ENCODE peak calls at places on chromosomes 13 and 19, in eight cellular contexts. F, I, N, B, Q, T, R and O are unnamed samples.

GRCh38 chr13:104487006-104487405 is 1420.8 kb upstream of the SLC10A2 start:
- DNase-seq in F (no peak), I (no peak), N (no peak), B (no peak), Q (no peak), T (no peak), R (no peak), O (no peak)

GRCh38 chr19:4064073-4064550 is 2.6 kb downstream of the ZBTB7A start:
- DNase-seq in F (no peak), I (no peak), N (peak; percentile 37), B (no peak), Q (no peak), T (no peak), R (no peak), O (no peak)

GRCh38 chr13:45623516-45624090 is 8.1 kb upstream of the ERICH6B start:
- DNase-seq in F (no peak), I (no peak), N (no peak), B (no peak), Q (no peak), T (no peak), R (peak; percentile 28), O (no peak)

GRCh38 chr13:50191004-50191403 is 175.8 kb downstream of the KCNRG start:
- DNase-seq in F (no peak), I (no peak), N (no peak), B (no peak), Q (no peak), T (no peak), R (no peak), O (no peak)

GRCh38 chr13:41751277-41751676 is 209.6 kb downstream of the VWA8 start:
- DNase-seq in F (no peak), I (no peak), N (no peak), B (peak; percentile 31), Q (no peak), T (no peak), R (peak; percentile 89), O (no peak)

GRCh38 chr13:76692326-76692725 is 193.9 kb downstream of the KCTD12 start:
- DNase-seq in F (no peak), I (no peak), N (no peak), B (no peak), Q (no peak), T (no peak), R (no peak), O (no peak)

GRCh38 chr19:34306213-34306661 is 51.9 kb downstream of the GARRE1 start:
- DNase-seq in F (no peak), I (no peak), N (no peak), B (no peak), Q (no peak), T (no peak), R (no peak), O (no peak)

GRCh38 chr13:74825170-74825948 is 656.6 kb downstream of the TBC1D4 start:
- DNase-seq in F (no peak), I (no peak), N (no peak), B (peak; percentile 60), Q (no peak), T (no peak), R (peak; percentile 72), O (no peak)

GRCh38 chr19:35045667-35046300 is 4.3 kb downstream of the HPN start:
- DNase-seq in F (no peak), I (peak; percentile 30), N (no peak), B (no peak), Q (no peak), T (no peak), R (no peak), O (no peak)

GRCh38 chr13:91817250-91817649 is 418.8 kb downstream of the GPC5 start:
- DNase-seq in F (no peak), I (no peak), N (no peak), B (no peak), Q (no peak), T (no peak), R (peak; percentile 28), O (no peak)

GRCh38 chr19:38843175-38843758 is 6.5 kb downstream of the HNRNPL start:
- DNase-seq in F (no peak), I (no peak), N (no peak), B (no peak), Q (no peak), T (no peak), R (no peak), O (no peak)

GRCh38 chr19:38841180-38841766 is 8.5 kb downstream of the HNRNPL start:
- DNase-seq in F (no peak), I (no peak), N (no peak), B (no peak), Q (no peak), T (no peak), R (no peak), O (no peak)

GRCh38 chr19:38841787-38842438 is 7.9 kb downstream of the HNRNPL start:
- DNase-seq in F (no peak), I (no peak), N (no peak), B (no peak), Q (no peak), T (no peak), R (no peak), O (no peak)

GRCh38 chr19:38844093-38844686 is 5.6 kb downstream of the HNRNPL start:
- DNase-seq in F (no peak), I (no peak), N (no peak), B (no peak), Q (no peak), T (no peak), R (no peak), O (no peak)

GRCh38 chr19:38842439-38843174 is 7.2 kb downstream of the HNRNPL start:
- DNase-seq in F (no peak), I (peak; percentile 80), N (no peak), B (no peak), Q (no peak), T (no peak), R (no peak), O (no peak)
- TF ChIP-seq CTCF in F (no peak), I (no peak), N (no peak), B (no peak), Q (no peak), T (no peak), R (no peak), O (no peak)

GRCh38 chr19:29084266-29084665 is 128.7 kb downstream of the UQCRFS1 start:
- DNase-seq in F (no peak), I (no peak), N (peak; percentile 40), B (peak; percentile 4), Q (peak; percentile 19), T (peak; percentile 28), R (peak; percentile 13), O (no peak)
- TF ChIP-seq CTCF in F (no peak), I (no peak), N (peak; percentile 41), B (peak; percentile 70), Q (peak; percentile 61), T (peak; percentile 49), R (peak; percentile 52), O (peak; percentile 62)

GRCh38 chr13:36814465-36814864 is 4.6 kb upstream of the RFXAP start:
- DNase-seq in F (no peak), I (no peak), N (no peak), B (no peak), Q (no peak), T (no peak), R (no peak), O (no peak)

GRCh38 chr13:36817996-36818395 is 1.0 kb upstream of the RFXAP start:
- DNase-seq in F (no peak), I (no peak), N (no peak), B (no peak), Q (no peak), T (no peak), R (no peak), O (no peak)

GRCh38 chr13:36818483-36819063 is 449 bp upstream of the RFXAP start:
- DNase-seq in F (no peak), I (no peak), N (no peak), B (no peak), Q (no peak), T (no peak), R (peak; percentile 28), O (no peak)

GRCh38 chr13:36813226-36813625 is 5.8 kb upstream of the RFXAP start:
- DNase-seq in F (no peak), I (no peak), N (no peak), B (no peak), Q (no peak), T (no peak), R (no peak), O (no peak)

GRCh38 chr13:36815069-36815468 is 4.0 kb upstream of the RFXAP start:
- DNase-seq in F (no peak), I (no peak), N (no peak), B (no peak), Q (no peak), T (no peak), R (no peak), O (no peak)
- TF ChIP-seq CTCF in F (no peak), I (peak; percentile 16), N (peak; percentile 13), B (peak; percentile 33), Q (peak; percentile 39), T (peak; percentile 51), R (peak; percentile 38), O (peak; percentile 59)

GRCh38 chr13:66154981-66155380 is 1075.2 kb downstream of the PCDH9 start:
- DNase-seq in F (no peak), I (no peak), N (no peak), B (peak; percentile 38), Q (no peak), T (no peak), R (peak; percentile 53), O (no peak)

GRCh38 chr13:66154354-66154753 is 1075.8 kb downstream of the PCDH9 start:
- DNase-seq in F (no peak), I (no peak), N (no peak), B (peak; percentile 5), Q (no peak), T (no peak), R (peak; percentile 15), O (no peak)

GRCh38 chr13:66162470-66162869 is 1067.7 kb downstream of the PCDH9 start:
- DNase-seq in F (no peak), I (no peak), N (no peak), B (no peak), Q (no peak), T (no peak), R (no peak), O (no peak)

DNA sequence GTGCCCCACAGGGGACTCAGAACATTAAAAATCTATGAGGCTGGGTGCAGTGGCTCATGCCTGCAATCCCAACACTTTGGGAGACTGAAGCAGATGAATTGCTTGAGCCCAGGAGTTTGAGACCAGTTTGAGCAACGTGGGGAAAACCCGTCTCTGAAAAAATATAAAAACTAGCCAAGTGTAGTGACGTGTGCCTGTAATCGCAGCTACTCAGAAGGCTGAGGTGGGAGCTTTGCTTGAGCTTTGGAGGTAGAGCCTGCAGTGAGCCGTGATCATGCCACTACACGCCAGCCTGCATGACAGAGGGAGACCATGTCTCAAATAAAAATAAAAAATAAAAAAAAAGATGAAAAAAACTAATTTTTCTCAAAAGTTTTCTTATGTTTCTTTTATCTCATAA is 1070.6 kb downstream of the PCDH9 start:
- DNase-seq in F (no peak), I (no peak), N (peak; percentile 1), B (no peak), Q (no peak), T (no peak), R (peak; percentile 39), O (no peak)
- TF ChIP-seq CTCF in F (no peak), I (no peak), N (no peak), B (no peak), Q (no peak), T (no peak), R (no peak), O (no peak)